ENCODE peak calls at places on chromosomes 4 and X, in nine cellular contexts. B is fibroblast of lung, U is heart left ventricle, D is tibial nerve, J is stomach, E is endodermal cell, L is uterus, N is spleen, V is lower lobe of right lung. R is an unnamed sample. For H3K27me3, the result is how much of the 10 kb centered on the place peaks cover.

GRCh38 chr4:7421356-7422097 is 13.2 kb downstream of the PSAPL1 start:
- DNase-seq in B (no peak), U (no peak), N (peak), E (peak), L (no peak), V (no peak), D (no peak), J (peak), R (no peak)

GRCh38 chr4:81919238-81919637 is 447.5 kb upstream of the RASGEF1B start:
- DNase-seq in B (no peak), N (no peak), L (no peak), U (no peak), E (peak), J (no peak), V (no peak), D (no peak), R (no peak)

GRCh38 chr4:121041307-121042090 is 30.8 kb downstream of the NDNF start:
- DNase-seq in B (no peak), J (no peak), N (no peak), U (no peak), V (no peak), D (no peak), E (no peak), L (no peak), R (no peak)

GRCh38 chr4:136526517-136526916 is 1005.8 kb downstream of the PCDH18 start:
- DNase-seq in J (no peak), U (no peak), V (no peak), E (no peak), L (no peak), D (no peak), N (no peak), B (peak), R (no peak)

GRCh38 chrX:49915352-49916222 is 6.8 kb upstream of the CLCN5 start:
- DNase-seq in B (peak), E (peak), N (no peak), L (peak), D (no peak), V (no peak), U (no peak), J (peak), R (no peak)

GRCh38 chr4:15891312-15891711 is 47.2 kb downstream of the FGFBP1 start:
- DNase-seq in N (no peak), L (no peak), V (no peak), D (no peak), U (no peak), E (no peak), J (no peak), B (no peak), R (no peak)

GRCh38 chr4:68907230-68907629 is 44.4 kb downstream of the UGT2A3 start:
- DNase-seq in U (no peak), B (no peak), L (no peak), N (no peak), V (no peak), E (no peak), D (no peak), J (no peak), R (no peak)

GRCh38 chr4:185145572-185145971 is 2.5 kb downstream of the SLC25A4 start:
- DNase-seq in L (no peak), E (no peak), N (no peak), U (peak), D (no peak), V (no peak), J (no peak), B (no peak), R (no peak)

GRCh38 chr4:7971159-7971631 is 31.5 kb upstream of the AFAP1 start:
- DNase-seq in V (no peak), D (no peak), E (no peak), B (no peak), L (no peak), U (no peak), N (no peak), J (no peak), R (no peak)

GRCh38 chr4:153418581-153418980 is 47.6 kb upstream of the TMEM131L start:
- DNase-seq in L (no peak), V (no peak), J (no peak), N (no peak), D (no peak), E (no peak), B (peak), U (no peak), R (no peak)

GRCh38 chrX:79161655-79162054 is 17.2 kb downstream of the GPR174 start:
- DNase-seq in D (no peak), E (no peak), U (no peak), B (no peak), V (no peak), L (no peak), J (no peak), N (no peak), R (no peak)

GRCh38 chrX:15781964-15782711 is 8.1 kb upstream of the ZRSR2 start:
- DNase-seq in D (no peak), B (no peak), U (no peak), L (no peak), V (no peak), E (no peak), N (no peak), J (no peak), R (no peak)

GRCh38 chrX:132664273-132664672 is 175.4 kb upstream of the MBNL3 start:
- DNase-seq in N (no peak), J (no peak), V (no peak), B (no peak), D (no peak), L (no peak), E (no peak), U (no peak), R (no peak)

GRCh38 chr4:71466775-71467174 is 128.0 kb downstream of the SLC4A4 start:
- DNase-seq in V (no peak), N (no peak), U (no peak), L (no peak), J (no peak), B (no peak), D (no peak), E (no peak), R (no peak)

GRCh38 chr4:155569960-155570515 is 96.6 kb upstream of the GUCY1A1 start:
- DNase-seq in U (no peak), V (no peak), D (no peak), N (no peak), L (no peak), E (no peak), J (no peak), B (no peak), R (no peak)

GRCh38 chr4:169745291-169745690 is 12.5 kb downstream of the HPF1 start:
- DNase-seq in B (peak), N (no peak), L (no peak), D (no peak), J (no peak), U (no peak), E (no peak), V (no peak), R (no peak)

GRCh38 chr4:37769590-37769989 is 56.9 kb upstream of the PGM2 start:
- DNase-seq in V (no peak), B (no peak), D (no peak), N (no peak), J (no peak), U (no peak), E (no peak), L (no peak), R (no peak)

GRCh38 chr4:11954093-11954492 is 525.4 kb upstream of the HS3ST1 start:
- DNase-seq in N (no peak), L (no peak), U (no peak), E (peak), D (no peak), V (no peak), B (peak), J (no peak), R (no peak)

GRCh38 chr4:167956676-167957075 is 135.7 kb upstream of the ANXA10 start:
- DNase-seq in D (no peak), J (no peak), E (no peak), N (no peak), B (peak), L (no peak), V (no peak), U (no peak), R (no peak)

GRCh38 chr4:14627038-14627437 is 375.2 kb upstream of the CPEB2 start:
- DNase-seq in L (no peak), N (no peak), E (no peak), J (no peak), B (no peak), V (no peak), D (no peak), U (no peak), R (no peak)

DNA sequence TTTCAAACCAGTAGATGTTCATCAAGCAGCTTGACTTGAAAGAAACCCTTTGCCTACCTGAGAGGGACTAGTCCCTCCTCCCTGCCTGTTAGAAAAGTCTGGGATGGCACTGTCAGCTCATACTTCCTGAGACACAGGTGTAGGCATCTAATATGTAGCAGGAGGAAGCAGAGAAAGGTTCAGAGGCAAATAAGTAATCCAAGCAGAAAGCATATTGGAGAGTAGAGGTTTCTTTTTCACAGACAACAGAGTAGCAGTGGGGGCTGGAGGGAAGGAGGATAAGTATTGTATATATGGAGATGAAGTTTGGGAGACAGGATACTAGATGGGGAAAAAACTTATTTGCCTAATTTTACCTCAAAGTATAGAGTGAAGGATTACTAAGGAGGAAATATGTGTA is 81.5 kb downstream of the FNIP2 start:
- DNase-seq in U (no peak), D (no peak), B (no peak), L (no peak), E (no peak), N (no peak), J (no peak), V (no peak), R (no peak)
- H3K27ac ChIP-seq in U (no peak), D (no peak), B (no peak), L (no peak), E (no peak), N (no peak), J (no peak), V (no peak), R (peak)

DNA sequence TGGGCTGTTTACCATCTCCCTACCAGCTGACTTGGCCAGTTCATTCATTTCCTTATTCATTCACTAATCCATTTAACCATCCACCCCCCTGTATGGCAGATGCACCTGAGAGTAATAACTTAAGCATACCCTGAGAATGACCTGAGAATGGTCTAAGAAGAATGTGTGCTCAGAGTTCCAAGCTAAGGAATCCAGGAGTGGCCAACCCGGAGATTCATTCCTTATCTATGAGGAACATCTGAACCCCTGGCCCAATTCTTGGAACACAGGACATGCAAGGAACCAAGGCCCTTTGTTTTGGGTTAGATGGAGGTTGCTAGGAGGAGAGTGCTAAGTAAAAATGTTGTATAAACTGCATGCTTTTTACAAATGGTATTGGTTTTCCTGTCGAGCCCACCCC is 13.5 kb upstream of the STARD8 start:
- DNase-seq in D (no peak), L (no peak), E (no peak), U (no peak), B (no peak), V (no peak), N (no peak), J (no peak), R (no peak)
- TF ChIP-seq CTCF in D (no peak), L (no peak), E (no peak), U (no peak), B (no peak), V (no peak), N (no peak), J (no peak), R (no peak)

DNA sequence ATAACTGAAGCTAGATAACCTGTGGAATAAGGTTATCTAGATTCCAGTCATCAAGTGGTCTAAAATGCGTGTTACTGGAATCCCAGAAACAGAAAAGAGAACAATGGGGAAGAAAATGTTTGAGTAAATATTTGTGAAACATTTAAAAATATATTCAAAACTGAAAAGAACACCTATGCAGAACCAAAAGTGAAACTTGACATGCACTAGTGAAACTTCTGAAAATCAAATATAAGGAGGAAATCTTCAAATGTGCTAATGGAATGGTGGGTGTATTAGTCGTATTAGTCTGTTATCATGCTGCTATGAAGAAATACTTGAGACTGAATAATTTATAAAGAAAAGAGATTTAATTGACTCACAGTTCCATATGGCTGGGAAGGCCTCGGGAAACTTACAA is 512.4 kb upstream of the KLHL4 start:
- DNase-seq in V (no peak), N (no peak), E (no peak), U (no peak), J (no peak), B (no peak), D (no peak), L (no peak), R (no peak)
- H3K27me3 ChIP-seq in V (under half), N (under half), E (under half), U (under half), J (under half), B (under half), D (under half), L (under half), R (under half)

GRCh38 chrX:111035256-111035655 is 60.7 kb upstream of the PAK3 start:
- DNase-seq in U (no peak), B (no peak), N (no peak), J (no peak), V (no peak), D (no peak), L (no peak), E (no peak), R (no peak)

GRCh38 chrX:111041018-111041462 is 55.0 kb upstream of the PAK3 start:
- DNase-seq in B (peak), V (no peak), U (no peak), J (no peak), D (no peak), E (no peak), L (no peak), N (no peak), R (no peak)

GRCh38 chrX:111035991-111036390 is 60.0 kb upstream of the PAK3 start:
- DNase-seq in N (no peak), U (no peak), J (no peak), B (no peak), V (no peak), D (no peak), E (no peak), L (no peak), R (no peak)

GRCh38 chrX:111040377-111041017 is 55.5 kb upstream of the PAK3 start:
- DNase-seq in J (no peak), D (no peak), N (no peak), L (no peak), V (no peak), B (no peak), E (no peak), U (no peak), R (no peak)

GRCh38 chrX:111039606-111040005 is 56.4 kb upstream of the PAK3 start:
- DNase-seq in L (no peak), B (no peak), U (no peak), J (no peak), E (peak), N (no peak), D (no peak), V (no peak), R (no peak)
- H3K27ac ChIP-seq in L (no peak), B (no peak), U (no peak), J (no peak), E (no peak), N (no peak), D (no peak), V (no peak), R (no peak)

DNA sequence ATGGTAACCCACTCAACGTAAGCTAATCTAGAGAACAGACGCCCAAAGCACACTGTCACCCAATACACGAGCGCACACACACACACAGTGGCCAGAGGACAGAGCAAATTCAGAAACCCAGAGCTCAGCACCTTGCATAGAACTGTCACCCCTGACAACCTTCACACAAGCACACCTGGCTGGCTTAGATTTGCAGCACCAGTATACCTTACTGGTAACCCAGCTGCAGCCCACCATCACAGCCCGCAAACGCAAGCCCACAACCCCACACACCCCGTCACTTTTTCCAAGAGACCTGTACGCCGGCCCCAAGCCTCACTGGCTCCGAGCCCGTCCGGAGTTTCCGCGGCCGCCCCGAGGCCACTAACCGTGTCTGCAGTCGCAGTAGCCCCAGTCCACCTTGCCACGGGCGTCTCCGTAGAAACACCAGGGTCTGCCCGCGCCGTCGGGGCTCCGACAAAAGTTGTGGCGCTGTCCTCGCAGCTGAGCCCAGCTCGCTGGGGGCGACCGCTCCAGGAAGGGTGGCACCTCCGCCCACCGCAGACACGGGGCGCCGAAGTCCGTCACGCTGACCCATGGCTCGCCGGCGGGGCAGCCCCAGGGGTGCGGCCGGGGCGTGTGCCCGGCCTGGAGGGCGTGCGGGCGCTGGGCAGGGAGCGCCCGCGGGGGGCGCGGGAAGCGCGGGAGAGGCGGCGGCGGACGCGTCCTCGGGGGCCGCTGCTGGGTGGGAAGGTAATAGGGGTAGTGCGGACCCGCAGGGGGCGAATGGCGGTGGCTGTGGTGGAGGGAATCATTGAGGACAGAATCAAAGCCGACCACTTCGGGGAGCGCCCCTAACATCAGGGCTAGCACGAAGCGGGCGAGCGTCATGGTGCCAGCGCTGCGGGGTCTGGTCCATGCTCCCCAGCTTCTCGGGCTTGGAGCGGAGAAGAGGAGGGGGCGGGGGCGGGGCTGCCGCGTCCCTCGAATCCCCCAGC is 664 bp downstream of the PRSS12 start:
- DNase-seq in D (no peak), L (no peak), U (peak), N (peak), E (peak), V (peak), B (peak), J (peak), R (no peak)
- TF ChIP-seq CTCF in D (no peak), L (no peak), U (no peak), N (no peak), E (no peak), V (no peak), B (peak), J (no peak), R (no peak)

DNA sequence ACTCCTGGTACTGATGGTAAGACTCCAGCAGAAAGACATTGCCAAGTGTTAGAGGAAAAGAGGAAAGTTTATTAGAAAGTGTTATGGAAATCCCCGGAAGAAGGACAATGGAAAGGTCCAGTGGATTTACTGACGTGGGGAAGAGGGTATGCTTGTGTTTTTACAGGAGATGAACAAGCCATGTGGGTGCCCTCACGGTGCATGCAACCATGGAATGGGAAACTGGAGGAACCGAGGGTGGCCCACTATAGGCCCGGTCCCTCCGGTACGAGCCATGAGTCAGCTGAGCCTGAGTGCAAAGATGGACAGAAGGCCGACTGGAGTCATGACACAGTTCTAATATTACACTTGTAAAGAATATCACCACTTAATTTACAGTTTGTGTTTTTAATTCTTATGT is 123.3 kb upstream of the ZCCHC13 start:
- DNase-seq in E (no peak), J (no peak), B (no peak), U (no peak), L (no peak), N (no peak), D (no peak), V (no peak), R (no peak)
- H3K27me3 ChIP-seq in E (under half), J (under half), B (under half), U (under half), L (under half), N (under half), D (under half), V (under half), R (under half)

DNA sequence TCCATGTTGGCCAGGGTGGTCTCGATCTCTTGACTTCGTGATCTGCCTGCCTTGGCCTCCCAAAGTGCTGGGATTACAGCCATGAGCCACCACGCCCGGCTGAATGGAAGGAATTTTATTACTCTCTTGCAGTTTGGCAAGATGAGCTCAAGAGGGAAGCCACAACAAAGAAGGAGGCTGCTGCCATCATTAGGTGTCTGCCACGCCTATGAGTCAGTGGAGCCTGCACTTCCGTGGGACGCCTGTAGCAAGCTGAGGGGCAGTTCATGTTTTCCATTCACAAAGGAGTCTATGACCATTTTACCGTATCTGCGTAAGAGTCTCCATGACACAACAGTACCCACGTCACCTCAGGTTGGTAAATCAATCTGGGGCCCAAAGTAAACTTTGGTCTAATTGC is 51.2 kb upstream of the CHRNA9 start:
- DNase-seq in L (no peak), N (peak), E (no peak), U (no peak), B (no peak), D (no peak), V (no peak), J (no peak), R (no peak)
- H3K27ac ChIP-seq in L (no peak), N (no peak), E (no peak), U (no peak), B (no peak), D (no peak), V (no peak), J (no peak), R (no peak)